ENCODE peak calls at places on chromosome 16, in ten cellular contexts. E is GM10248; H is lower lobe of right lung; B is mesothelial cell of epicardium; R is IMR-90; L is tibial artery; K is progenitor cell of endocrine pancreas; M is CD4-positive, alpha-beta T cell; N is HCT116; Q is suprapubic skin. F is an unnamed sample.
A peak's percentile ranks its signal among the peaks of the same experiment; 100 is the strongest.

GRCh38 chr16:68235882-68236803 is at the start of gene ESRP2:
- DNase-seq in E (peak; percentile 67), H (peak; percentile 92), B (no peak), R (no peak), L (no peak), K (peak; percentile 67), M (no peak), N (peak; percentile 84), Q (peak; percentile 83), F (no peak)

GRCh38 chr16:68539704-68540370 is 746 bp downstream of the ZFP90 start:
- DNase-seq in E (peak; percentile 29), H (no peak), B (no peak), R (no peak), L (no peak), K (no peak), M (no peak), N (no peak), Q (no peak), F (no peak)

GRCh38 chr16:52573365-52574104 is 26.6 kb upstream of the TOX3 start:
- DNase-seq in E (peak; percentile 8), H (no peak), B (no peak), R (no peak), L (no peak), K (no peak), M (no peak), N (no peak), Q (no peak), F (no peak)

GRCh38 chr16:66293932-66294331 is 72.6 kb upstream of the CDH5 start:
- DNase-seq in E (no peak), H (no peak), B (no peak), R (no peak), L (no peak), K (no peak), M (no peak), N (no peak), Q (no peak), F (no peak)

GRCh38 chr16:82034981-82035612 is at the start of gene HSD17B2:
- DNase-seq in E (no peak), H (no peak), B (no peak), R (peak; percentile 7), L (no peak), K (no peak), M (no peak), N (no peak), Q (no peak), F (no peak)

GRCh38 chr16:63337264-63337663 is 1301.0 kb upstream of the CDH8 start:
- DNase-seq in E (no peak), H (no peak), B (no peak), R (no peak), L (no peak), K (no peak), M (no peak), N (no peak), Q (no peak), F (no peak)

GRCh38 chr16:81551141-81551808 is 106.7 kb downstream of the CMIP start:
- DNase-seq in E (peak; percentile 71), H (peak; percentile 38), B (no peak), R (peak; percentile 70), L (no peak), K (no peak), M (no peak), N (no peak), Q (no peak), F (no peak)

GRCh38 chr16:84332975-84333684 is 35.2 kb upstream of the ATP2C2 start:
- DNase-seq in E (no peak), H (peak; percentile 82), B (no peak), R (no peak), L (no peak), K (no peak), M (no peak), N (no peak), Q (no peak), F (no peak)

DNA sequence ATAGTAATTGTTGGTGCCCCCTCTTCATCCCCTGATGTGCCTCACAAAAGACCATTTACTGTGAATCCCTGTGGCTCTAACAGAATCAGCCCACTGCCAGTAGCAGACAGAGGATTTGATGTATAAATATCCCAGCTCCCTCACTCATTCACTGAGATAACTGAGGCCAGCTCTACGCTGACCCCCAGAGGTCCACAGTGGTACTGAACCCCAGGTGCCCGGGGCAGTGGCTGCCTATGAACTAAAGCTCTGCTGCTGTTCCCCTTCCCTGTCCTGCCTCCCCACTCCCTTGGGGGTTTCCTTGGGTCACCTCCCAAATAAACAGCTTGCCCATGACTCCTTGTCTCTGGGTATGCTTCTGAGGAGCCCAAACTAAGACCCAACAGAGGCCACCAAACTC is 295.8 kb downstream of the FOXL1 start:
- DNase-seq in E (peak; percentile 61), H (no peak), B (no peak), R (no peak), L (no peak), K (no peak), M (no peak), N (peak; percentile 6), Q (no peak), F (no peak)
- TF ChIP-seq CTCF in E (peak; percentile 40), H (peak; percentile 52), B (peak; percentile 48), R (peak; percentile 47), L (peak; percentile 18), K (peak; percentile 47), M (peak; percentile 10), N (peak; percentile 80), Q (peak; percentile 45), F (peak; percentile 22)

GRCh38 chr16:31301708-31302400 is 42.1 kb downstream of the ITGAM start:
- DNase-seq in E (no peak), H (no peak), B (no peak), R (no peak), L (peak; percentile 33), K (no peak), M (no peak), N (no peak), Q (no peak), F (no peak)

GRCh38 chr16:31298340-31298739 is 38.6 kb downstream of the ITGAM start:
- DNase-seq in E (no peak), H (no peak), B (no peak), R (no peak), L (no peak), K (no peak), M (no peak), N (no peak), Q (no peak), F (no peak)

GRCh38 chr16:31297496-31297895 is 37.7 kb downstream of the ITGAM start:
- DNase-seq in E (no peak), H (no peak), B (no peak), R (no peak), L (no peak), K (no peak), M (no peak), N (no peak), Q (no peak), F (no peak)

GRCh38 chr16:31295206-31295605 is 35.4 kb downstream of the ITGAM start:
- DNase-seq in E (no peak), H (no peak), B (no peak), R (no peak), L (no peak), K (no peak), M (no peak), N (no peak), Q (no peak), F (no peak)

DNA sequence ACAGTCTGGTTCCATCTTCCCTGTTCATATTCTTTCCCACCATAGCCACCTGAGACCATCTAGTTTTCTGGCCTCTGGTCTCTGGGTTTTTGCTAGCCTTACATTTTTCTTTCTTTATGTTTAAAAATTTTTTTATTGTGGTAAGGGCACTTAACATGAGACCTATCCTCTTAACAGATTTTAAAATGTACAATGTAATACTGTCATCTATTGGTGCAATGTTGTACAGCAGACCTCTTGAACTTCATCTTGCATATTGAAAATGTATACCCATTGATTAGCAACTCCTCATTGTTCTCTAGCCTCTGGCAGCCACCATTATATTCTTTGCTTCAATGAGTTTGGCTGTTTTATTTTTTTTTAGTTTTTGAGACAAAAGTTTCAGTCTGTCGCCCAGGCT is 39.2 kb downstream of the ITGAM start:
- DNase-seq in E (no peak), H (no peak), B (no peak), R (no peak), L (no peak), K (no peak), M (no peak), N (no peak), Q (no peak), F (no peak)
- TF ChIP-seq CTCF in E (peak; percentile 33), H (no peak), B (no peak), R (peak; percentile 22), L (no peak), K (peak; percentile 15), M (peak; percentile 11), N (peak; percentile 32), Q (no peak), F (peak; percentile 27)

GRCh38 chr16:50679266-50679665 is 1.8 kb downstream of the SNX20 start:
- DNase-seq in E (no peak), H (no peak), B (no peak), R (no peak), L (no peak), K (no peak), M (no peak), N (no peak), Q (peak; percentile 53), F (no peak)

GRCh38 chr16:50675686-50676610 is 5.2 kb downstream of the SNX20 start:
- DNase-seq in E (no peak), H (peak; percentile 64), B (no peak), R (no peak), L (no peak), K (no peak), M (no peak), N (no peak), Q (no peak), F (no peak)

GRCh38 chr16:50676684-50677225 is 4.4 kb downstream of the SNX20 start:
- DNase-seq in E (no peak), H (peak; percentile 18), B (no peak), R (no peak), L (no peak), K (no peak), M (no peak), N (no peak), Q (no peak), F (no peak)

GRCh38 chr16:50674831-50675230 is 6.3 kb downstream of the SNX20 start:
- DNase-seq in E (no peak), H (peak; percentile 32), B (no peak), R (no peak), L (no peak), K (no peak), M (no peak), N (no peak), Q (no peak), F (no peak)

DNA sequence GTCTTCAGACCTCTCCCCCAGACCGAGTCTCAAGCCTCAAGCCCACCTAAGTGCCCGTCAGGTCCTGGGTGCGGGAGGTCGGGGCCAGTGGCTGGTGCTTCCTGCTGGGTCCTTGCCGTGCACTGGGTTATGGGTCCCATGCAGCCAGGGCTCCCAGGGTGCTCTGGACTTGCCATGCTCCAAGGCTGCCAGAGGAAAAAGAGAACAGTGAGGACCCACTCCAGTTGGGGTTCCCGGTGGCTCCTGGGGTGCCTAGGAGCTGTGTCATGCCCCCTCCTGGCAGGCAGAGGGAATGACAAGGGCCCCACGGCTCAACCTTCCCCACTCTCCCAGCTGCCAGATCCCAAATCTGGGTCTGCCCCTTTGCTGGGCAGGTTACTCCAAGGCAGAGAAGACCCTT is 3.8 kb downstream of the SNX20 start:
- DNase-seq in E (no peak), H (peak; percentile 45), B (no peak), R (no peak), L (no peak), K (no peak), M (no peak), N (no peak), Q (no peak), F (no peak)
- TF ChIP-seq CTCF in E (peak; percentile 27), H (peak; percentile 45), B (peak; percentile 30), R (peak; percentile 6), L (no peak), K (peak; percentile 39), M (peak; percentile 57), N (no peak), Q (peak; percentile 35), F (peak; percentile 9)

GRCh38 chr16:48534601-48535340 is 75.2 kb downstream of the N4BP1 start:
- DNase-seq in E (no peak), H (no peak), B (no peak), R (no peak), L (no peak), K (no peak), M (no peak), N (no peak), Q (peak; percentile 50), F (no peak)
- TF ChIP-seq CTCF in E (no peak), H (no peak), B (no peak), R (no peak), L (no peak), K (no peak), M (no peak), N (no peak), Q (no peak), F (no peak)

F was measured in D721Med.